ENCODE peak calls at places on chromosomes 12 and 14, in four cellular contexts. K is mucosa of gallbladder, U is osteocyte, I is midbrain. A is an unnamed sample.
A peak's percentile ranks its signal among the peaks of the same experiment; 100 is the strongest.

GRCh38 chr14:50766338-50766886 is 64.5 kb downstream of the NIN start:
- DNase-seq in K (no peak), U (no peak), I (no peak), A (no peak)

GRCh38 chr12:103387385-103387784 is 108.4 kb downstream of the C12orf42 start:
- DNase-seq in K (no peak), U (no peak), I (no peak), A (no peak)

GRCh38 chr12:47080725-47081502 is 1.2 kb upstream of the AMIGO2 start:
- DNase-seq in K (peak; percentile 43), U (no peak), I (peak; percentile 36), A (no peak)

GRCh38 chr12:40632171-40632570 is 60.1 kb upstream of the CNTN1 start:
- DNase-seq in K (no peak), U (no peak), I (no peak), A (no peak)

GRCh38 chr12:93595336-93595735 is 22.9 kb downstream of the SOCS2 start:
- DNase-seq in K (no peak), U (no peak), I (no peak), A (no peak)

GRCh38 chr14:70754989-70755388 is 54.3 kb downstream of the MAP3K9 start:
- DNase-seq in K (peak; percentile 46), U (no peak), I (no peak), A (no peak)

GRCh38 chr14:78403278-78403815 is 233.2 kb downstream of the NRXN3 start:
- DNase-seq in K (no peak), U (no peak), I (no peak), A (no peak)

GRCh38 chr12:57046947-57047890 is 2.7 kb downstream of the MYO1A start:
- DNase-seq in K (no peak), U (no peak), I (no peak), A (no peak)